ENCODE peak calls at places on chromosomes 4 and X, in seven cellular contexts. H is glutamatergic neuron, A is epithelial cell of esophagus, S is lung, B is fibroblast of the aortic adventitia, O is AG10803, F is Calu3. V is an unnamed sample.

GRCh38 chr4:183409956-183410355 is 34.5 kb upstream of the CDKN2AIP start:
- DNase-seq in B (no peak), S (no peak), A (no peak), O (no peak), F (peak; percentile 68), H (no peak), V (no peak)

GRCh38 chr4:94827481-94828110 is 69.8 kb downstream of the BMPR1B start:
- DNase-seq in O (peak; percentile 71), F (peak; percentile 4), H (no peak), B (peak; percentile 75), S (no peak), A (peak; percentile 97), V (no peak)

GRCh38 chrX:115330498-115331138 is 41.1 kb downstream of the LUZP4 start:
- DNase-seq in O (peak; percentile 68), H (no peak), S (peak; percentile 41), B (peak; percentile 87), F (peak; percentile 39), A (peak; percentile 53), V (peak; percentile 50)

GRCh38 chr4:125837493-125838238 is 522.9 kb downstream of the FAT4 start:
- DNase-seq in B (no peak), H (no peak), O (no peak), F (no peak), A (no peak), S (no peak), V (no peak)

GRCh38 chr4:63620271-63620670 is 789.0 kb downstream of the TECRL start:
- DNase-seq in A (no peak), B (no peak), O (no peak), F (no peak), H (no peak), S (no peak), V (no peak)

GRCh38 chr4:153222162-153222789 is 18.0 kb downstream of the TRIM2 start:
- DNase-seq in B (peak; percentile 84), F (peak; percentile 44), A (peak; percentile 85), O (peak; percentile 81), S (no peak), H (peak; percentile 34), V (peak; percentile 51)

GRCh38 chr4:72209600-72209999 is 177.8 kb downstream of the NPFFR2 start:
- DNase-seq in F (peak; percentile 22), B (no peak), H (no peak), O (no peak), S (no peak), A (peak; percentile 87), V (no peak)

GRCh38 chrX:30795981-30796958 is 92.8 kb downstream of the TAB3 start:
- DNase-seq in H (no peak), O (no peak), A (no peak), B (no peak), S (no peak), F (no peak), V (no peak)

GRCh38 chr4:39620551-39620950 is 18.1 kb downstream of the SMIM14 start:
- DNase-seq in O (no peak), F (no peak), A (no peak), H (no peak), B (peak; percentile 22), S (no peak), V (no peak)

GRCh38 chrX:143536176-143536575 is 18.9 kb upstream of the SPANXN3 start:
- DNase-seq in A (no peak), B (no peak), S (no peak), O (no peak), F (no peak), H (no peak), V (no peak)

GRCh38 chr4:124904723-124905390 is 192.3 kb upstream of the ANKRD50 start:
- DNase-seq in B (no peak), F (no peak), S (no peak), A (no peak), O (no peak), H (no peak), V (no peak)

GRCh38 chr4:148542922-148543623 is 100.9 kb upstream of the NR3C2 start:
- DNase-seq in A (peak; percentile 35), H (no peak), F (no peak), B (no peak), S (no peak), O (no peak), V (no peak)

GRCh38 chr4:147736458-147736857 is 4.6 kb downstream of the ARHGAP10 start:
- DNase-seq in O (peak; percentile 90), B (peak; percentile 87), S (no peak), A (peak; percentile 76), F (no peak), H (no peak), V (no peak)

GRCh38 chrX:66200050-66200664 is 36.1 kb downstream of the HEPH start:
- DNase-seq in A (peak; percentile 1), O (no peak), F (no peak), B (peak; percentile 6), H (no peak), S (no peak), V (no peak)

GRCh38 chrX:66203114-66203513 is 39.1 kb downstream of the HEPH start:
- DNase-seq in B (no peak), A (no peak), S (no peak), O (no peak), F (no peak), H (no peak), V (no peak)

GRCh38 chrX:66200855-66201795 is 37.1 kb downstream of the HEPH start:
- DNase-seq in B (peak; percentile 54), F (no peak), O (peak; percentile 32), A (peak; percentile 14), S (no peak), H (no peak), V (no peak)
- TF ChIP-seq CTCF in B (peak; percentile 48), F (no peak), O (peak; percentile 48), A (no peak), S (no peak), H (no peak), V (no peak)

DNA sequence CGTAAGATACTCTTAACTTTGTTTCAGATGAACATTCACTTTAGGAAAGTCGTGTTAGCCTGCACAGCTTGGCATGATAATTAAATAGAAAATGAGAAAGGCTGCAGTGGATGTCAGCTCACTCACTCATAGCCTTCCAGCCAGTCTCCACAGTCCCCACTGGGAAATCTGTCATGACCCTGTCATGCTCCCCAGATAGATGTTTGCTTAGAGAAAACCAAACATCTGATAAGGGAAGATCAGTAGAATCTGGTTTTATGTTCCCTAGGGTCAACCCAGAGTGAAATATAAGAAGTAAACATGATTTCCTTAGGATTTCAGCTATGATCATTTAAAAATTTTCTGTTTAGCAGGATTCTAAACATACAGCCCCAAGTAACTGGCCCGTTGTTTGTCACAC is 180.0 kb downstream of the BANK1 start:
- DNase-seq in F (no peak), H (no peak), S (no peak), B (no peak), A (no peak), O (no peak), V (no peak)
- TF ChIP-seq CTCF in F (no peak), H (no peak), S (no peak), B (no peak), A (no peak), O (no peak), V (no peak)

GRCh38 chrX:56248492-56248891 is 16.3 kb downstream of the KLF8 start:
- DNase-seq in H (peak; percentile 54), A (peak; percentile 56), S (peak; percentile 43), B (peak; percentile 56), O (peak; percentile 34), F (peak; percentile 57), V (peak; percentile 42)
- TF ChIP-seq CTCF in H (peak; percentile 59), A (peak; percentile 62), S (peak; percentile 42), B (peak; percentile 61), O (peak; percentile 68), F (no peak), V (peak; percentile 25)

DNA sequence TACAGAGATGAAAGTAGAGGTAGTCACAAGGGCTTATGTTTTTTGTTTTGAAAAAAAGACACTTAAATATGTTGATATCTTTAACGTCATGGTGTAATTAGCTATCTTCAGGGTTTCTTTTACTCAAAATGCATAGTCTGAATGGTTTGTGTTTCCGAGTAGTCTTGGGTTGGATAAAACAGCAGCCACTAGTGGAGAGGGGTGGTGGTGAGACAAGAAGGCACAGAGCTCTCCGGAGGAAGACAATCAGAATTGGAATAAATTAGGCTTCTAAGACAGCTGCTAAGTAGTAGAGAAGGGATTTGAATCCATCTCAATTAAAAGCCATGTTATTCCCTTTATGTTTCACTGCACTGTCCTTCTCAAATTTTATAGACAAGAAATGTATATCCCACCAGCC is 240.4 kb upstream of the VEGFC start:
- DNase-seq in O (no peak), H (no peak), F (no peak), A (no peak), S (no peak), B (no peak), V (no peak)
- TF ChIP-seq CTCF in O (no peak), H (no peak), F (no peak), A (no peak), S (no peak), B (no peak), V (no peak)

GRCh38 chrX:135688137-135688536 is 25.3 kb upstream of the CT45A1 start:
- DNase-seq in H (peak; percentile 34), A (no peak), F (no peak), O (no peak), S (no peak), B (no peak), V (no peak)
- TF ChIP-seq CTCF in H (no peak), A (no peak), F (peak; percentile 15), O (no peak), S (no peak), B (no peak), V (no peak)

GRCh38 chrX:12702509-12703091 is 88.6 kb upstream of the PRPS2 start:
- DNase-seq in H (peak; percentile 22), A (peak; percentile 79), B (no peak), F (peak; percentile 56), S (no peak), O (no peak), V (no peak)
- TF ChIP-seq CTCF in H (peak; percentile 40), A (peak; percentile 66), B (peak; percentile 44), F (peak; percentile 46), S (no peak), O (peak; percentile 32), V (no peak)

GRCh38 chr4:37389967-37390580 is 145.5 kb downstream of the NWD2 start:
- DNase-seq in F (peak; percentile 38), A (peak; percentile 66), S (no peak), O (peak; percentile 33), B (peak; percentile 57), H (no peak), V (peak; percentile 49)
- TF ChIP-seq CTCF in F (peak; percentile 32), A (peak; percentile 71), S (peak; percentile 40), O (peak; percentile 81), B (peak; percentile 78), H (peak; percentile 78), V (peak; percentile 54)

GRCh38 chr4:142706381-142706780 is 139.7 kb downstream of the INPP4B start:
- DNase-seq in O (no peak), H (no peak), S (no peak), A (no peak), F (no peak), B (no peak), V (no peak)
- TF ChIP-seq CTCF in O (no peak), H (no peak), S (no peak), A (no peak), F (no peak), B (no peak), V (no peak)

GRCh38 chr4:151934766-151935165 is 174.0 kb upstream of the GATB start:
- DNase-seq in B (no peak), O (no peak), A (no peak), F (no peak), H (no peak), S (no peak), V (no peak)
- TF ChIP-seq CTCF in B (no peak), O (no peak), A (no peak), F (no peak), H (no peak), S (no peak), V (no peak)

V was measured in GM20000.